ENCODE peak calls at places on chromosomes 6 and 20, in five cellular contexts. R is NCI-H446, A is kidney tubule cell, U is stromal cell of bone marrow, P is iris pigment epithelial cell. N is an unnamed sample.

GRCh38 chr20:63941282-63942060 is 14.7 kb downstream of the UCKL1 start:
- DNase-seq in R (no peak), P (no peak), A (no peak), U (no peak), N (no peak)

GRCh38 chr20:651713-652610 is 1.0 kb downstream of the SRXN1 start:
- DNase-seq in A (peak; percentile 17), R (no peak), P (no peak), U (no peak), N (no peak)

GRCh38 chr6:101539510-101540245 is 146.2 kb downstream of the GRIK2 start:
- DNase-seq in U (no peak), P (peak; percentile 85), R (peak; percentile 20), A (peak; percentile 20), N (no peak)

GRCh38 chr6:38588631-38589366 is 50.9 kb downstream of the BTBD9 start:
- DNase-seq in U (no peak), P (peak; percentile 85), R (no peak), A (peak; percentile 78), N (peak; percentile 4)

GRCh38 chr6:67433124-67433523 is 1202.0 kb upstream of the ADGRB3 start:
- DNase-seq in P (peak; percentile 3), A (no peak), U (no peak), R (no peak), N (no peak)

GRCh38 chr6:168648730-168649129 is 207.7 kb downstream of the SMOC2 start:
- DNase-seq in A (no peak), P (no peak), R (no peak), U (no peak), N (peak; percentile 29)

GRCh38 chr6:169960003-169960344 is 208.6 kb downstream of the ERMARD start:
- DNase-seq in R (no peak), P (no peak), A (no peak), U (no peak), N (no peak)

GRCh38 chr6:98894810-98895209 is 52.9 kb downstream of the FBXL4 start:
- DNase-seq in A (peak; percentile 49), P (peak; percentile 50), R (no peak), U (peak; percentile 5), N (no peak)

GRCh38 chr6:156820089-156820798 is 43.1 kb downstream of the ARID1B start:
- DNase-seq in U (no peak), R (no peak), A (no peak), P (no peak), N (no peak)

GRCh38 chr6:13668291-13668928 is 43.2 kb downstream of the RANBP9 start:
- DNase-seq in U (no peak), A (no peak), R (no peak), P (peak; percentile 18), N (no peak)

GRCh38 chr6:11033825-11034224 is 10.3 kb downstream of the ELOVL2 start:
- DNase-seq in P (peak; percentile 83), R (no peak), U (no peak), A (peak; percentile 63), N (peak; percentile 48)

GRCh38 chr6:109130065-109130464 is 34.8 kb downstream of the CEP57L1 start:
- DNase-seq in U (no peak), R (no peak), P (no peak), A (no peak), N (no peak)

GRCh38 chr20:32888636-32889035 is 29.9 kb downstream of the EFCAB8 start:
- DNase-seq in P (no peak), A (no peak), R (no peak), U (no peak), N (no peak)

GRCh38 chr6:117079946-117080345 is 185.4 kb upstream of the VGLL2 start:
- DNase-seq in U (no peak), P (no peak), A (no peak), R (no peak), N (no peak)

GRCh38 chr6:34476941-34477340 is 11.1 kb downstream of the PACSIN1 start:
- DNase-seq in R (no peak), P (no peak), A (no peak), U (no peak), N (no peak)

GRCh38 chr6:118890997-118891790 is 2.8 kb upstream of the ASF1A start:
- DNase-seq in P (no peak), U (no peak), A (no peak), R (no peak), N (peak; percentile 63)

GRCh38 chr20:62068997-62069396 is 3.3 kb upstream of the TAF4 start:
- DNase-seq in R (no peak), P (no peak), U (no peak), A (peak; percentile 15), N (no peak)

GRCh38 chr6:30743099-30744053 is 889 bp upstream of the FLOT1 start:
- DNase-seq in U (no peak), R (no peak), P (peak; percentile 44), A (peak; percentile 67), N (no peak)

GRCh38 chr6:95249176-95249575 is 328.2 kb upstream of the MANEA start:
- DNase-seq in P (peak; percentile 87), U (peak; percentile 15), A (no peak), R (no peak), N (no peak)

GRCh38 chr6:166745801-166746668 is 119.0 kb upstream of the RPS6KA2 start:
- DNase-seq in P (no peak), R (no peak), A (no peak), U (no peak), N (no peak)

GRCh38 chr6:2157441-2158127 is 87.8 kb downstream of the GMDS start:
- DNase-seq in A (peak; percentile 40), U (peak; percentile 62), R (no peak), P (peak; percentile 59), N (peak; percentile 80)

GRCh38 chr20:35463455-35464300 is 8.3 kb downstream of the CEP250 start:
- DNase-seq in U (peak; percentile 37), P (peak; percentile 75), A (peak; percentile 67), R (peak; percentile 79), N (peak; percentile 40)

N was measured in Daoy.